ENCODE peak calls at places on chromosomes 5 and 9, in five cellular contexts. V is GM06990, S is amniotic stem cell, U is HepG2, T is GM18507. A is an unnamed sample.

GRCh38 chr9:137550241-137550621 is at the start of gene PNPLA7:
- DNase-seq in V (peak), S (no peak), U (peak), T (no peak), A (peak)

GRCh38 chr5:179149278-179149677 is 89.1 kb downstream of the ZNF354C start:
- DNase-seq in V (no peak), S (no peak), U (no peak), T (no peak), A (no peak)

GRCh38 chr9:6149315-6149714 is 66.3 kb upstream of the IL33 start:
- DNase-seq in V (no peak), S (no peak), U (no peak), T (no peak), A (no peak)

GRCh38 chr5:95916687-95917085 is 45.0 kb downstream of the ELL2 start:
- DNase-seq in V (no peak), S (no peak), U (peak), T (no peak), A (no peak)

GRCh38 chr5:34914671-34915138 is 599 bp downstream of the RAD1 start:
- DNase-seq in V (no peak), S (no peak), U (no peak), T (no peak), A (peak)

GRCh38 chr9:19799784-19800183 is 10.9 kb upstream of the SLC24A2 start:
- DNase-seq in V (no peak), S (no peak), U (no peak), T (no peak), A (no peak)

GRCh38 chr5:68181039-68181599 is 34.4 kb upstream of the PIK3R1 start:
- DNase-seq in V (no peak), S (no peak), U (no peak), T (no peak), A (no peak)

GRCh38 chr9:105403552-105404246 is 44.1 kb upstream of the FSD1L start:
- DNase-seq in V (no peak), S (no peak), U (no peak), T (no peak), A (no peak)

GRCh38 chr9:79764377-79764776 is 192.6 kb downstream of the TLE4 start:
- DNase-seq in V (no peak), S (peak), U (no peak), T (no peak), A (peak)

GRCh38 chr9:114674798-114675554 is 7.0 kb downstream of the TEX48 start:
- DNase-seq in V (no peak), S (no peak), U (no peak), T (no peak), A (no peak)

GRCh38 chr5:159610966-159611579 is 280.8 kb upstream of the IL12B start:
- DNase-seq in V (no peak), S (no peak), U (no peak), T (no peak), A (no peak)

GRCh38 chr5:54758038-54758437 is 227.4 kb downstream of the ESM1 start:
- DNase-seq in V (no peak), S (peak), U (no peak), T (no peak), A (no peak)

GRCh38 chr5:135206862-135207261 is 172.8 kb upstream of the PITX1 start:
- DNase-seq in V (no peak), S (no peak), U (no peak), T (no peak), A (no peak)

GRCh38 chr5:165525268-165525667 is 2019.8 kb downstream of the MAT2B start:
- DNase-seq in V (no peak), S (no peak), U (no peak), T (no peak), A (peak)